ENCODE peak calls at places on chromosomes 3 and 15, in six cellular contexts. J is HFF-Myc, Y is PC-3, N is astrocyte of the spinal cord, U is AG04449, D is upper lobe of right lung. R is an unnamed sample.

GRCh38 chr15:75808563-75808962 is 34.7 kb upstream of the UBE2Q2 start:
- DNase-seq in J (no peak), Y (no peak), N (no peak), U (no peak), D (no peak), R (no peak)

GRCh38 chr3:136979684-136980083 is 21.9 kb downstream of the IL20RB start:
- DNase-seq in J (no peak), Y (no peak), N (peak), U (no peak), D (no peak), R (peak)

GRCh38 chr15:39251413-39252197 is 329.3 kb upstream of the THBS1 start:
- DNase-seq in J (no peak), Y (no peak), N (peak), U (no peak), D (no peak), R (no peak)

GRCh38 chr3:14889943-14890342 is 57.4 kb upstream of the NR2C2 start:
- DNase-seq in J (no peak), Y (no peak), N (no peak), U (no peak), D (no peak), R (no peak)

GRCh38 chr3:120682095-120682681 is at the start of gene HGD:
- DNase-seq in J (no peak), Y (peak), N (no peak), U (no peak), D (no peak), R (no peak)

GRCh38 chr3:53730565-53730964 is 115.7 kb downstream of the CHDH start:
- DNase-seq in J (no peak), Y (no peak), N (no peak), U (no peak), D (no peak), R (peak)

GRCh38 chr3:170564664-170565063 is 21.2 kb downstream of the SLC7A14 start:
- DNase-seq in J (no peak), Y (no peak), N (no peak), U (no peak), D (no peak), R (no peak)

GRCh38 chr3:66153961-66154923 is 66.6 kb upstream of the SLC25A26 start:
- DNase-seq in J (no peak), Y (peak), N (peak), U (no peak), D (no peak), R (no peak)

GRCh38 chr15:92914103-92914499 is 14.0 kb downstream of the CHD2 start:
- DNase-seq in J (no peak), Y (no peak), N (no peak), U (no peak), D (no peak), R (no peak)

GRCh38 chr15:59299919-59300617 is 72.6 kb downstream of the MYO1E start:
- DNase-seq in J (peak), Y (peak), N (peak), U (peak), D (peak), R (peak)

GRCh38 chr3:128498901-128499530 is 6.0 kb upstream of the GATA2 start:
- DNase-seq in J (no peak), Y (no peak), N (no peak), U (no peak), D (no peak), R (no peak)

GRCh38 chr15:85704720-85705119 is 90.0 kb downstream of the KLHL25 start:
- DNase-seq in J (no peak), Y (no peak), N (no peak), U (no peak), D (no peak), R (no peak)

GRCh38 chr15:25883860-25884259 is 20.7 kb upstream of the ATP10A start:
- DNase-seq in J (no peak), Y (peak), N (peak), U (peak), D (no peak), R (no peak)

GRCh38 chr15:85771781-85772445 is 22.8 kb downstream of the KLHL25 start:
- DNase-seq in J (no peak), Y (no peak), N (no peak), U (no peak), D (peak), R (peak)

GRCh38 chr3:72299321-72299802 is 514.4 kb upstream of the PROK2 start:
- DNase-seq in J (no peak), Y (peak), N (peak), U (no peak), D (no peak), R (peak)

GRCh38 chr15:78739996-78740903 is 71.0 kb downstream of the ADAMTS7 start:
- DNase-seq in J (no peak), Y (peak), N (no peak), U (no peak), D (peak), R (peak)

GRCh38 chr3:126352476-126353454 is 4.4 kb downstream of the KLF15 start:
- DNase-seq in J (no peak), Y (no peak), N (no peak), U (no peak), D (peak), R (peak)

GRCh38 chr3:123449092-123449985 is 449 bp upstream of the ADCY5 start:
- DNase-seq in J (no peak), Y (no peak), N (peak), U (no peak), D (no peak), R (no peak)

GRCh38 chr15:42111924-42112323 is 17.6 kb upstream of the PLA2G4D start:
- DNase-seq in J (no peak), Y (no peak), N (no peak), U (no peak), D (no peak), R (no peak)

GRCh38 chr3:151766454-151766853 is 32.7 kb downstream of the AADACL2 start:
- DNase-seq in J (no peak), Y (peak), N (peak), U (no peak), D (no peak), R (peak)

GRCh38 chr15:26087395-26087794 is 224.3 kb upstream of the ATP10A start:
- DNase-seq in J (no peak), Y (peak), N (no peak), U (peak), D (no peak), R (peak)

GRCh38 chr15:49858076-49858475 is 237.2 kb downstream of the DTWD1 start:
- DNase-seq in J (no peak), Y (no peak), N (no peak), U (no peak), D (no peak), R (no peak)

GRCh38 chr3:187802928-187803259 is 57.6 kb upstream of the BCL6 start:
- DNase-seq in J (no peak), Y (no peak), N (no peak), U (no peak), D (no peak), R (no peak)

GRCh38 chr3:7146529-7146928 is 285.6 kb downstream of the GRM7 start:
- DNase-seq in J (no peak), Y (no peak), N (no peak), U (no peak), D (no peak), R (no peak)

GRCh38 chr3:155316450-155316849 is 23.0 kb upstream of the STRIT1 start:
- DNase-seq in J (no peak), Y (no peak), N (no peak), U (no peak), D (no peak), R (no peak)

GRCh38 chr3:42256135-42256819 is 9.7 kb downstream of the CCK start:
- DNase-seq in J (no peak), Y (peak), N (peak), U (no peak), D (no peak), R (peak)

GRCh38 chr15:81942157-81942556 is 103.7 kb downstream of the MEX3B start:
- DNase-seq in J (no peak), Y (no peak), N (no peak), U (no peak), D (no peak), R (no peak)

GRCh38 chr15:81941479-81941878 is 104.3 kb downstream of the MEX3B start:
- DNase-seq in J (no peak), Y (no peak), N (peak), U (no peak), D (no peak), R (no peak)

GRCh38 chr15:81940467-81941451 is 105.1 kb downstream of the MEX3B start:
- DNase-seq in J (no peak), Y (peak), N (peak), U (peak), D (no peak), R (peak)

GRCh38 chr15:81937189-81937588 is 108.6 kb downstream of the MEX3B start:
- DNase-seq in J (no peak), Y (no peak), N (no peak), U (no peak), D (no peak), R (no peak)

GRCh38 chr15:81939604-81940440 is 106.0 kb downstream of the MEX3B start:
- DNase-seq in J (peak), Y (peak), N (peak), U (no peak), D (no peak), R (peak)
- TF ChIP-seq CTCF in J (peak), Y (peak), N (peak), U (peak), D (peak), R (peak)

GRCh38 chr15:56820333-56820732 is 87.0 kb upstream of the ZNF280D start:
- DNase-seq in J (no peak), Y (no peak), N (no peak), U (no peak), D (no peak), R (no peak)

GRCh38 chr15:56815247-56815646 is 81.9 kb upstream of the ZNF280D start:
- DNase-seq in J (no peak), Y (peak), N (no peak), U (no peak), D (no peak), R (peak)

GRCh38 chr15:56817690-56818089 is 84.4 kb upstream of the ZNF280D start:
- DNase-seq in J (no peak), Y (no peak), N (no peak), U (no peak), D (no peak), R (no peak)

GRCh38 chr15:56814429-56814828 is 81.1 kb upstream of the ZNF280D start:
- DNase-seq in J (no peak), Y (no peak), N (no peak), U (no peak), D (no peak), R (no peak)

GRCh38 chr15:56817266-56817665 is 84.0 kb upstream of the ZNF280D start:
- DNase-seq in J (no peak), Y (peak), N (peak), U (no peak), D (no peak), R (peak)
- TF ChIP-seq CTCF in J (no peak), Y (no peak), N (no peak), U (no peak), D (no peak), R (no peak)

DNA sequence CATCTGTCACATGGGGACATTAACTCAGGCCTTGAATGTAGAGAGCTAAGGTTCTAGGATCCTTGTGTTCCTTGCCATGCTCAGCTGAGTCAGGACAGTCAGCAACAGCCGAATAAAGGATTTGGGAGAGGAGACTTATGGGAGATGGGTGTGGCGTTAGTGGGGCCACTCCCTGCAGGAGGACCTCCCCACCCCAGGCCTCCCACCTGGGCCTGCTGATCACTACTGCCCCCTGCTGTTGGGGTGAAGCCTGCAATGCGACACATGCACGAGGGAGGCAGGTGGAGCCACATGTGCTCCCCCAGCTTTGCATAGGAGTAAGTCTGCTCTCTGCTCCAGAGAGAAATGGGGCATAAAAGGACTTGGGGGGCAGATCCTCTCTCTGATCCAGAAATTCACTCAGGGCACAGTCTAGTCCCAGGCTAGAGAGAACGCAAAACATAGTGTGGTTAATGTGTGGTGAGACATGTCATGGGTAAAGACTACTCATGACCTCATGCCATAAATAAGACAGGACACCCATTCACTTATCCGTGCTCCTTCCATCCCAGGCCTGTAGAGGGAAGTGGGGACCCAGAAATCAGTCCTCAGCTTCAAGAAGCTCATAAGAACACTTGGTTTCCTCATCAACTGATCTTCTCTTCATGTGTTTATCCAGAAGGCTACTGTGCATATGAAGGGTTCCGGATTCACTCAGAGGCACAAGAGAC is 19.4 kb downstream of the RBP1 start:
- DNase-seq in J (no peak), Y (peak), N (peak), U (no peak), D (no peak), R (peak)
- TF ChIP-seq CTCF in J (peak), Y (peak), N (peak), U (peak), D (peak), R (no peak)

DNA sequence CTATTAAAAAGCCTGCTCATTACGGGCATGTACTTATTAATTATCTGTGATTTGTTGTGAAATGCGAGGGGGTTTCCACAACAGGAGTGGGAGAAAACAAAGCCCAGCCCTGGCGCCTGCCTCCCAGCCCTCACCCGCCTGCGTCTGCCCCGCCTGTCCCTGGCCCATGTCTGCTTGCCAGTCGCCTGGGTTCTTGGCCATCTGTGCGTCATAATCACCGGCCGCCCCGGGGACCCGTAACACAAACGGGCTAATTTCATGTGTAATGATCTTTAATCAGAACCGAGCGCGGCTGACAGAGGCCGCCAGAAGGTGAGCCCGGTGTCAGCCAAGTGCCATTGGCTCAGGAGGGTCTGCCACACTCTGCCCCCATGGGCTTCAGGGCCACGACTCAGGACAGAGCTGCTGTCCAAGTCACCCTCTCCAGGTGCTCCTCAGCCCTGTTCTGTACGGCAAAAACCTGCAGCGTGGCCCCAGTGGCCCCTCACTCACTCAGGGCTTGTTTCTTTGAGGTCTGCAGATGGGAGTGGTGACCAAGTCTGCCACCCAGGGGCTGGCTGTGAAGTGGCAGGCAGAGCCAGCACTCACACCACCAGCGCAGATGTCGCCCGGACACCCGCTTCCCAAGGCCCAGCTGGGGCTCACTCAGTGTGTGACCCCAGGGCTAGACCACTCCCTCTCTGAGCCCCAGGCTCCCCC is 28.8 kb upstream of the TMEM115 start:
- DNase-seq in J (no peak), Y (no peak), N (no peak), U (no peak), D (no peak), R (no peak)
- TF ChIP-seq CTCF in J (peak), Y (peak), N (peak), U (peak), D (no peak), R (no peak)

GRCh38 chr3:16102905-16103364 is 71.5 kb upstream of the GALNT15 start:
- DNase-seq in J (no peak), Y (peak), N (peak), U (peak), D (no peak), R (no peak)
- TF ChIP-seq CTCF in J (no peak), Y (no peak), N (no peak), U (no peak), D (no peak), R (no peak)

GRCh38 chr3:36408146-36408545 is 27.8 kb downstream of the STAC start:
- DNase-seq in J (no peak), Y (no peak), N (no peak), U (no peak), D (no peak), R (no peak)
- TF ChIP-seq CTCF in J (peak), Y (peak), N (peak), U (no peak), D (peak), R (no peak)

GRCh38 chr3:129627350-129628168 is 21.1 kb upstream of the PLXND1 start:
- DNase-seq in J (peak), Y (peak), N (peak), U (no peak), D (peak), R (peak)

GRCh38 chr3:129629011-129629410 is 22.5 kb upstream of the PLXND1 start:
- DNase-seq in J (no peak), Y (no peak), N (no peak), U (no peak), D (no peak), R (no peak)

GRCh38 chr3:129628169-129628522 is 21.7 kb upstream of the PLXND1 start:
- DNase-seq in J (no peak), Y (no peak), N (no peak), U (no peak), D (no peak), R (no peak)

GRCh38 chr3:129625071-129625874 is 18.8 kb upstream of the PLXND1 start:
- DNase-seq in J (no peak), Y (no peak), N (no peak), U (no peak), D (peak), R (peak)

GRCh38 chr3:129626744-129627349 is 20.4 kb upstream of the PLXND1 start:
- DNase-seq in J (peak), Y (peak), N (no peak), U (no peak), D (peak), R (peak)
- TF ChIP-seq CTCF in J (no peak), Y (peak), N (no peak), U (no peak), D (no peak), R (no peak)

R was measured in MCF 10A.